ENCODE peak calls at places on chromosomes 13 and 19, in eight cellular contexts. Q, G, R, I, N, O, C and H are unnamed samples.
A peak's percentile ranks its signal among the peaks of the same experiment; 100 is the strongest.

GRCh38 chr19:8085606-8086464 is 33.3 kb downstream of the CCL25 start:
- DNase-seq in Q (no peak), G (no peak), R (no peak), I (no peak), N (no peak), O (no peak), C (no peak), H (no peak)

GRCh38 chr19:4980838-4981680 is 12.1 kb downstream of the KDM4B start:
- DNase-seq in Q (no peak), G (no peak), R (no peak), I (no peak), N (no peak), O (no peak), C (no peak), H (no peak)

GRCh38 chr19:50478901-50479715 is 2.5 kb upstream of the GARIN5A start:
- DNase-seq in Q (peak; percentile 38), G (no peak), R (no peak), I (peak; percentile 52), N (no peak), O (no peak), C (no peak), H (no peak)

GRCh38 chr19:45244133-45244532 is 1.1 kb downstream of the EXOC3L2 start:
- DNase-seq in Q (no peak), G (no peak), R (no peak), I (no peak), N (no peak), O (no peak), C (no peak), H (no peak)

GRCh38 chr13:39599842-39600241 is 3.2 kb downstream of the LHFPL6 start:
- DNase-seq in Q (no peak), G (no peak), R (no peak), I (peak; percentile 30), N (no peak), O (peak; percentile 38), C (no peak), H (no peak)

GRCh38 chr13:105603283-105603682 is 932.2 kb downstream of the EFNB2 start:
- DNase-seq in Q (no peak), G (no peak), R (no peak), I (no peak), N (peak; percentile 93), O (no peak), C (no peak), H (no peak)

GRCh38 chr13:31697290-31697689 is 42.0 kb upstream of the RXFP2 start:
- DNase-seq in Q (no peak), G (no peak), R (no peak), I (no peak), N (no peak), O (no peak), C (no peak), H (no peak)

GRCh38 chr19:4539169-4539696 is 603 bp downstream of the LRG1 start:
- DNase-seq in Q (no peak), G (no peak), R (no peak), I (no peak), N (no peak), O (no peak), C (no peak), H (no peak)

GRCh38 chr19:14629557-14629956 is 45.1 kb downstream of the ADGRE3 start:
- DNase-seq in Q (no peak), G (no peak), R (no peak), I (no peak), N (no peak), O (no peak), C (no peak), H (no peak)

GRCh38 chr13:43537124-43537523 is 249.6 kb downstream of the ENOX1 start:
- DNase-seq in Q (no peak), G (no peak), R (no peak), I (peak; percentile 84), N (no peak), O (no peak), C (no peak), H (no peak)

GRCh38 chr13:28489536-28489935 is 5.4 kb downstream of the FLT1 start:
- DNase-seq in Q (no peak), G (no peak), R (no peak), I (peak; percentile 54), N (no peak), O (peak; percentile 57), C (no peak), H (no peak)

GRCh38 chr13:30194906-30195305 is 112.4 kb downstream of the KATNAL1 start:
- DNase-seq in Q (no peak), G (no peak), R (no peak), I (peak; percentile 35), N (no peak), O (no peak), C (no peak), H (no peak)

GRCh38 chr13:42333613-42334328 is 61.8 kb downstream of the AKAP11 start:
- DNase-seq in Q (peak; percentile 29), G (no peak), R (no peak), I (peak; percentile 67), N (peak; percentile 39), O (no peak), C (no peak), H (no peak)